ENCODE peak calls at places on chromosomes 2 and 18, in ten cellular contexts. I is T-helper 17 cell; H is GF-D8; U is EL; O is heart left ventricle; Z is tibial artery; D is stimulated activated CD8-positive, alpha-beta memory T cell treated with anti-CD3 and anti-CD28 coated beads, Interleukin-15, amount 100 ng/mL, for 1 hour; W is spleen; G is NCI-H1105; A is M059J. V is an unnamed sample.

GRCh38 chr2:67309281-67309680 is 87.9 kb upstream of the ETAA1 start:
- DNase-seq in I (no peak), H (no peak), A (peak; percentile 34), D (no peak), Z (no peak), U (peak; percentile 29), W (no peak), O (no peak), G (no peak), V (no peak)

GRCh38 chr2:99822487-99823218 is 319.7 kb downstream of the AFF3 start:
- DNase-seq in D (no peak), G (no peak), I (no peak), W (no peak), U (no peak), O (no peak), A (no peak), Z (no peak), H (no peak), V (no peak)

GRCh38 chr18:21448301-21448700 is 152.2 kb downstream of the ESCO1 start:
- DNase-seq in D (no peak), A (peak; percentile 44), W (no peak), Z (no peak), G (no peak), H (no peak), O (no peak), I (no peak), U (peak; percentile 32), V (no peak)

GRCh38 chr2:149652520-149652919 is 64.9 kb upstream of the MMADHC start:
- DNase-seq in H (no peak), O (no peak), D (no peak), W (no peak), A (no peak), U (no peak), G (no peak), Z (no peak), I (no peak), V (no peak)

GRCh38 chr18:75041586-75041985 is 167.4 kb downstream of the PTGR3 start:
- DNase-seq in D (no peak), W (no peak), U (peak; percentile 13), O (no peak), I (no peak), Z (no peak), H (no peak), G (no peak), A (peak; percentile 20), V (peak; percentile 72)

GRCh38 chr2:194260185-194260584 is 1396.8 kb upstream of the SLC39A10 start:
- DNase-seq in W (no peak), D (no peak), A (no peak), U (no peak), H (no peak), G (no peak), Z (no peak), I (no peak), O (no peak), V (no peak)

GRCh38 chr2:135698838-135699237 is 42.8 kb upstream of the UBXN4 start:
- DNase-seq in G (no peak), O (no peak), I (no peak), U (no peak), D (no peak), H (no peak), W (no peak), A (no peak), Z (no peak), V (no peak)

GRCh38 chr2:95303191-95303914 is 6.2 kb downstream of the KCNIP3 start:
- DNase-seq in Z (no peak), H (no peak), D (no peak), A (no peak), G (no peak), I (no peak), O (no peak), W (no peak), U (no peak), V (no peak)

GRCh38 chr2:69411120-69411519 is 24.1 kb upstream of the GFPT1 start:
- DNase-seq in O (no peak), U (no peak), A (no peak), D (no peak), H (no peak), I (no peak), G (no peak), W (no peak), Z (no peak), V (no peak)

GRCh38 chr2:225452677-225453076 is 53.2 kb downstream of the NYAP2 start:
- DNase-seq in O (no peak), H (no peak), I (no peak), W (no peak), Z (no peak), U (peak; percentile 12), D (no peak), A (peak; percentile 71), G (no peak), V (no peak)

V was measured in NCI-H748 treated with DMSO at 0.1 percent for 48 hours.